ENCODE peak calls at places on chromosomes 4 and X, in seven cellular contexts. One of them, this sample, is unnamed.

GRCh38 chrX:53223955-53224859 is 800 bp downstream of the KDM5C start:
- DNase-seq in nucleus accumbens: no peak
- DNase-seq in D341Med: peak; percentile 43
- DNase-seq in NCI-H1092 treated with DMSO at 0.1 percent for 48 hours: peak; percentile 26
- DNase-seq in NCI-H774: no peak
- DNase-seq in astrocyte of the spinal cord: peak; percentile 70
- DNase-seq in ureter: no peak
- DNase-seq in this sample: no peak

GRCh38 chr4:189800545-189801088 is 140.1 kb upstream of the FRG1 start:
- DNase-seq in nucleus accumbens: no peak
- DNase-seq in D341Med: no peak
- DNase-seq in NCI-H1092 treated with DMSO at 0.1 percent for 48 hours: no peak
- DNase-seq in NCI-H774: no peak
- DNase-seq in astrocyte of the spinal cord: no peak
- DNase-seq in ureter: no peak
- DNase-seq in this sample: no peak

GRCh38 chr4:123564758-123565346 is 168.3 kb downstream of the SPRY1 start:
- DNase-seq in nucleus accumbens: no peak
- DNase-seq in D341Med: peak; percentile 79
- DNase-seq in NCI-H1092 treated with DMSO at 0.1 percent for 48 hours: peak; percentile 67
- DNase-seq in NCI-H774: no peak
- DNase-seq in astrocyte of the spinal cord: peak; percentile 58
- DNase-seq in ureter: peak; percentile 60
- DNase-seq in this sample: no peak

GRCh38 chrX:129961180-129962083 is 21.0 kb upstream of the BCORL1 start:
- DNase-seq in nucleus accumbens: no peak
- DNase-seq in D341Med: no peak
- DNase-seq in NCI-H1092 treated with DMSO at 0.1 percent for 48 hours: peak; percentile 14
- DNase-seq in NCI-H774: peak; percentile 69
- DNase-seq in astrocyte of the spinal cord: no peak
- DNase-seq in ureter: peak; percentile 71
- DNase-seq in this sample: peak; percentile 76

GRCh38 chr4:140150886-140151699 is 2.9 kb downstream of the MAML3 start:
- DNase-seq in nucleus accumbens: peak; percentile 51
- DNase-seq in D341Med: peak; percentile 85
- DNase-seq in NCI-H1092 treated with DMSO at 0.1 percent for 48 hours: peak; percentile 84
- DNase-seq in NCI-H774: peak; percentile 66
- DNase-seq in astrocyte of the spinal cord: peak; percentile 97
- DNase-seq in ureter: peak; percentile 96
- DNase-seq in this sample: peak; percentile 68

GRCh38 chrX:20063153-20063552 is 53.6 kb downstream of the MAP7D2 start:
- DNase-seq in nucleus accumbens: no peak
- DNase-seq in D341Med: no peak
- DNase-seq in NCI-H1092 treated with DMSO at 0.1 percent for 48 hours: no peak
- DNase-seq in NCI-H774: no peak
- DNase-seq in astrocyte of the spinal cord: no peak
- DNase-seq in ureter: no peak
- DNase-seq in this sample: no peak

GRCh38 chr4:107625503-107625902 is 94.5 kb downstream of the PAPSS1 start:
- DNase-seq in nucleus accumbens: no peak
- DNase-seq in D341Med: no peak
- DNase-seq in NCI-H1092 treated with DMSO at 0.1 percent for 48 hours: no peak
- DNase-seq in NCI-H774: no peak
- DNase-seq in astrocyte of the spinal cord: no peak
- DNase-seq in ureter: no peak
- DNase-seq in this sample: peak; percentile 8

GRCh38 chr4:125352521-125352920 is 37.8 kb downstream of the FAT4 start:
- DNase-seq in nucleus accumbens: no peak
- DNase-seq in D341Med: no peak
- DNase-seq in NCI-H1092 treated with DMSO at 0.1 percent for 48 hours: no peak
- DNase-seq in NCI-H774: no peak
- DNase-seq in astrocyte of the spinal cord: no peak
- DNase-seq in ureter: no peak
- DNase-seq in this sample: no peak

GRCh38 chr4:66465111-66465510 is 794.8 kb upstream of the EPHA5 start:
- DNase-seq in nucleus accumbens: no peak
- DNase-seq in D341Med: no peak
- DNase-seq in NCI-H1092 treated with DMSO at 0.1 percent for 48 hours: no peak
- DNase-seq in NCI-H774: no peak
- DNase-seq in astrocyte of the spinal cord: peak; percentile 31
- DNase-seq in ureter: no peak
- DNase-seq in this sample: no peak

GRCh38 chr4:41890085-41890484 is 45.1 kb upstream of the TMEM33 start:
- DNase-seq in nucleus accumbens: no peak
- DNase-seq in D341Med: no peak
- DNase-seq in NCI-H1092 treated with DMSO at 0.1 percent for 48 hours: no peak
- DNase-seq in NCI-H774: no peak
- DNase-seq in astrocyte of the spinal cord: no peak
- DNase-seq in ureter: no peak
- DNase-seq in this sample: no peak

GRCh38 chr4:168601899-168602298 is 105.0 kb downstream of the PALLD start:
- DNase-seq in nucleus accumbens: no peak
- DNase-seq in D341Med: no peak
- DNase-seq in NCI-H1092 treated with DMSO at 0.1 percent for 48 hours: no peak
- DNase-seq in NCI-H774: no peak
- DNase-seq in astrocyte of the spinal cord: no peak
- DNase-seq in ureter: no peak
- DNase-seq in this sample: no peak